ENCODE peak calls at places on chromosomes 5 and 9, in nine cellular contexts. D is bronchial epithelial cell; G is adrenal gland; R is stimulated activated CD8-positive, alpha-beta memory T cell treated with anti-CD3 and anti-CD28 coated beads, Interleukin-15, amount 100 ng/mL, for 1 hour; J is NCI-H1417 treated with DMSO at 0.1 percent for 48 hours; H is AG04450; V is AML-193; F is islet precursor cell; Y is AG10803. T is an unnamed sample.

GRCh38 chr9:111601237-111602018 is 2.0 kb upstream of the PTGR1 start:
- DNase-seq in J (no peak), R (no peak), D (peak; percentile 82), F (no peak), Y (peak; percentile 38), H (no peak), G (peak; percentile 78), V (no peak), T (no peak)

GRCh38 chr5:127959152-127959764 is 124.3 kb upstream of the SLC12A2 start:
- DNase-seq in D (peak; percentile 91), G (peak; percentile 87), Y (peak; percentile 62), H (peak; percentile 67), F (no peak), V (peak; percentile 7), R (no peak), J (peak; percentile 69), T (no peak)

GRCh38 chr5:126081209-126081608 is 342.0 kb upstream of the GRAMD2B start:
- DNase-seq in D (no peak), J (no peak), G (no peak), F (no peak), V (no peak), H (no peak), R (no peak), Y (no peak), T (no peak)

GRCh38 chr9:18825775-18826174 is 207.2 kb downstream of the SAXO1 start:
- DNase-seq in F (no peak), Y (no peak), J (no peak), G (no peak), V (no peak), R (no peak), D (no peak), H (no peak), T (no peak)

GRCh38 chr9:121169094-121169601 is 32.5 kb downstream of the RAB14 start:
- DNase-seq in R (no peak), V (no peak), J (no peak), D (no peak), Y (peak; percentile 24), G (no peak), F (no peak), H (no peak), T (no peak)

GRCh38 chr5:39175273-39175955 is 43.9 kb downstream of the FYB1 start:
- DNase-seq in F (no peak), Y (no peak), R (no peak), G (no peak), J (no peak), V (no peak), H (no peak), D (peak; percentile 26), T (no peak)

GRCh38 chr5:131019601-131020315 is 145.3 kb downstream of the HINT1 start:
- DNase-seq in D (peak; percentile 47), F (no peak), R (no peak), V (no peak), H (no peak), G (no peak), J (no peak), Y (no peak), T (no peak)

GRCh38 chr5:145407300-145408047 is 427.7 kb downstream of the PRELID2 start:
- DNase-seq in F (no peak), Y (no peak), G (no peak), R (no peak), V (no peak), H (no peak), D (no peak), J (no peak), T (no peak)

GRCh38 chr9:114532561-114533237 is 27.4 kb upstream of the WHRN start:
- DNase-seq in H (no peak), D (peak; percentile 24), V (no peak), G (no peak), Y (no peak), J (no peak), R (no peak), F (no peak), T (no peak)

GRCh38 chr5:14141764-14142163 is 1.4 kb upstream of the TRIO start:
- DNase-seq in D (no peak), R (no peak), F (no peak), Y (no peak), V (no peak), J (no peak), H (no peak), G (no peak), T (no peak)

T was measured in neural crest cell.